ENCODE peak calls at places on chromosomes 11 and 22, in seven cellular contexts. One of them, this sample, is unnamed.

GRCh38 chr11:2653930-2654739 is 45.7 kb downstream of the KCNQ1OT1 start:
- DNase-seq in heart right ventricle: no peak
- DNase-seq in AG10803: no peak
- DNase-seq in pancreas: no peak
- DNase-seq in cardiac fibroblast: no peak
- DNase-seq in HFF-Myc: no peak
- DNase-seq in choroid plexus epithelial cell: no peak
- DNase-seq in this sample: peak

GRCh38 chr11:65109231-65110198 is 2.2 kb upstream of the TM7SF2 start:
- DNase-seq in cardiac fibroblast: no peak
- DNase-seq in AG10803: no peak
- DNase-seq in pancreas: peak
- DNase-seq in HFF-Myc: no peak
- DNase-seq in heart right ventricle: no peak
- DNase-seq in choroid plexus epithelial cell: no peak
- DNase-seq in this sample: peak

GRCh38 chr11:111733009-111733408 is 33.2 kb downstream of the PPP2R1B start:
- DNase-seq in HFF-Myc: no peak
- DNase-seq in pancreas: no peak
- DNase-seq in cardiac fibroblast: peak
- DNase-seq in heart right ventricle: peak
- DNase-seq in choroid plexus epithelial cell: peak
- DNase-seq in AG10803: peak
- DNase-seq in this sample: no peak

GRCh38 chr11:70933986-70934583 is 318.3 kb downstream of the SHANK2 start:
- DNase-seq in choroid plexus epithelial cell: no peak
- DNase-seq in pancreas: no peak
- DNase-seq in cardiac fibroblast: no peak
- DNase-seq in AG10803: no peak
- DNase-seq in heart right ventricle: no peak
- DNase-seq in HFF-Myc: no peak
- DNase-seq in this sample: no peak

GRCh38 chr11:107856981-107857517 is 1.5 kb downstream of the SLC35F2 start:
- DNase-seq in HFF-Myc: no peak
- DNase-seq in pancreas: no peak
- DNase-seq in heart right ventricle: no peak
- DNase-seq in choroid plexus epithelial cell: no peak
- DNase-seq in AG10803: no peak
- DNase-seq in cardiac fibroblast: no peak
- DNase-seq in this sample: no peak

GRCh38 chr11:72570893-72571741 is 103.1 kb downstream of the PDE2A start:
- DNase-seq in AG10803: no peak
- DNase-seq in HFF-Myc: no peak
- DNase-seq in heart right ventricle: no peak
- DNase-seq in cardiac fibroblast: no peak
- DNase-seq in pancreas: no peak
- DNase-seq in choroid plexus epithelial cell: no peak
- DNase-seq in this sample: no peak

GRCh38 chr11:125762445-125762844 is 16.2 kb downstream of the PATE2 start:
- DNase-seq in HFF-Myc: no peak
- DNase-seq in AG10803: no peak
- DNase-seq in cardiac fibroblast: no peak
- DNase-seq in pancreas: no peak
- DNase-seq in heart right ventricle: no peak
- DNase-seq in choroid plexus epithelial cell: no peak
- DNase-seq in this sample: no peak

GRCh38 chr11:86719781-86720463 is 47.5 kb upstream of the ME3 start:
- DNase-seq in pancreas: no peak
- DNase-seq in heart right ventricle: no peak
- DNase-seq in AG10803: peak
- DNase-seq in cardiac fibroblast: peak
- DNase-seq in choroid plexus epithelial cell: peak
- DNase-seq in HFF-Myc: no peak
- DNase-seq in this sample: no peak

GRCh38 chr22:45212992-45213751 is 27.5 kb downstream of the KIAA0930 start:
- DNase-seq in AG10803: peak
- DNase-seq in HFF-Myc: no peak
- DNase-seq in cardiac fibroblast: peak
- DNase-seq in pancreas: no peak
- DNase-seq in heart right ventricle: peak
- DNase-seq in choroid plexus epithelial cell: peak
- DNase-seq in this sample: peak

DNA sequence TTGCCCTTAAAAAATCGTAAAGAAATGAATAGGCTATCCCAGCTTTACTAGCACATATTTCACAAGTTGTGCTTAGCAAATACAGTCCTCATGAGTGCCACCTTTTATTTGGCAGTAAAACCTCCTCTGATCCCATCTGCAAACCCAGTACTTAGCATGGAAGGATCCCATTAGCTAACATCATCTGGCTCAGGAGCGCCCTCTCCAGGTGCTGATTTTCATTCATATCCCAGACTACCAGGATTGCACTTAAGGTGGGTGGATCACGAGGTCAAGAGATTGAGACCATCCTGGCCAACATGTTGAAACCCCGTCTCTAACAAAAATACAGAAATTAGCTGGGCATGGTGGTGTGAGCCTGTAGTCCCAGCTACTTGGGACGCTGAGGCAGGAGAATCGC is 76.1 kb upstream of the PAX6 start:
- DNase-seq in HFF-Myc: no peak
- DNase-seq in choroid plexus epithelial cell: no peak
- DNase-seq in pancreas: no peak
- DNase-seq in heart right ventricle: no peak
- DNase-seq in cardiac fibroblast: no peak
- DNase-seq in AG10803: no peak
- DNase-seq in this sample: no peak
- TF ChIP-seq CTCF in HFF-Myc: peak
- TF ChIP-seq CTCF in choroid plexus epithelial cell: peak
- TF ChIP-seq CTCF in pancreas: no peak
- TF ChIP-seq CTCF in heart right ventricle: no peak
- TF ChIP-seq CTCF in cardiac fibroblast: no peak
- TF ChIP-seq CTCF in AG10803: no peak
- TF ChIP-seq CTCF in this sample: peak

GRCh38 chr11:35010656-35011055 is 94.2 kb downstream of the PDHX start:
- DNase-seq in cardiac fibroblast: no peak
- DNase-seq in HFF-Myc: no peak
- DNase-seq in choroid plexus epithelial cell: no peak
- DNase-seq in AG10803: no peak
- DNase-seq in pancreas: no peak
- DNase-seq in heart right ventricle: no peak
- DNase-seq in this sample: no peak
- TF ChIP-seq CTCF in cardiac fibroblast: no peak
- TF ChIP-seq CTCF in HFF-Myc: no peak
- TF ChIP-seq CTCF in choroid plexus epithelial cell: no peak
- TF ChIP-seq CTCF in AG10803: no peak
- TF ChIP-seq CTCF in pancreas: no peak
- TF ChIP-seq CTCF in heart right ventricle: no peak
- TF ChIP-seq CTCF in this sample: no peak

GRCh38 chr22:42959472-42960145 is 55.3 kb downstream of the PACSIN2 start:
- DNase-seq in choroid plexus epithelial cell: peak
- DNase-seq in pancreas: peak
- DNase-seq in cardiac fibroblast: peak
- DNase-seq in heart right ventricle: peak
- DNase-seq in AG10803: peak
- DNase-seq in HFF-Myc: no peak
- DNase-seq in this sample: no peak
- TF ChIP-seq CTCF in choroid plexus epithelial cell: no peak
- TF ChIP-seq CTCF in pancreas: no peak
- TF ChIP-seq CTCF in cardiac fibroblast: no peak
- TF ChIP-seq CTCF in heart right ventricle: no peak
- TF ChIP-seq CTCF in AG10803: no peak
- TF ChIP-seq CTCF in HFF-Myc: no peak
- TF ChIP-seq CTCF in this sample: peak

GRCh38 chr11:45848654-45849081 is 1.4 kb downstream of the CRY2 start:
- DNase-seq in AG10803: no peak
- DNase-seq in pancreas: peak
- DNase-seq in heart right ventricle: no peak
- DNase-seq in choroid plexus epithelial cell: no peak
- DNase-seq in cardiac fibroblast: no peak
- DNase-seq in HFF-Myc: no peak
- DNase-seq in this sample: no peak
- TF ChIP-seq CTCF in AG10803: peak
- TF ChIP-seq CTCF in pancreas: no peak
- TF ChIP-seq CTCF in heart right ventricle: no peak
- TF ChIP-seq CTCF in choroid plexus epithelial cell: no peak
- TF ChIP-seq CTCF in cardiac fibroblast: no peak
- TF ChIP-seq CTCF in HFF-Myc: no peak
- TF ChIP-seq CTCF in this sample: no peak

DNA sequence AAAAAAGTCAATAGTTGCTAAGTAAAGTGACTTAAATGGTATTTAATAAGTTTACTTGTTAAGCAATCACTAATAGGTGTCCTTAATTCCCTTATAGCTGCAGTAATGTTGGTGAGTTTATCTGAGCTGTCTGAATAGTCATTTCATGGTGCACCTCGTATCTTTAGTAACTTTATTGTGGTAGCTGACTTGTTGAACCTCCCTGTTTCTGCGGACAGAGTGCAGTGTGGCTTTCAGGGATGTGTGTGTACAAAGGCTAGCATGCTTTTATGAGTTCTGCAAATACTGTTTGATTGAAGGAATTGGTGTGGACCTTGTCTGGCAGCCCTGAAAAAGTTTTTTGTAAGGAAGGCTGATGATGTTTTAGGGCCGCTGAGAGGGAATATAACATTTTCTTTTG is 2.6 kb downstream of the ZNRF3 start:
- DNase-seq in cardiac fibroblast: no peak
- DNase-seq in pancreas: no peak
- DNase-seq in heart right ventricle: no peak
- DNase-seq in AG10803: no peak
- DNase-seq in choroid plexus epithelial cell: no peak
- DNase-seq in HFF-Myc: no peak
- DNase-seq in this sample: no peak
- TF ChIP-seq CTCF in cardiac fibroblast: no peak
- TF ChIP-seq CTCF in pancreas: no peak
- TF ChIP-seq CTCF in heart right ventricle: no peak
- TF ChIP-seq CTCF in AG10803: no peak
- TF ChIP-seq CTCF in choroid plexus epithelial cell: peak
- TF ChIP-seq CTCF in HFF-Myc: no peak
- TF ChIP-seq CTCF in this sample: no peak

GRCh38 chr11:19800714-19801519 is 88.3 kb downstream of the NAV2 start:
- DNase-seq in pancreas: no peak
- DNase-seq in AG10803: peak
- DNase-seq in heart right ventricle: no peak
- DNase-seq in cardiac fibroblast: no peak
- DNase-seq in HFF-Myc: no peak
- DNase-seq in choroid plexus epithelial cell: peak
- DNase-seq in this sample: no peak
- TF ChIP-seq CTCF in pancreas: no peak
- TF ChIP-seq CTCF in AG10803: peak
- TF ChIP-seq CTCF in heart right ventricle: no peak
- TF ChIP-seq CTCF in cardiac fibroblast: peak
- TF ChIP-seq CTCF in HFF-Myc: no peak
- TF ChIP-seq CTCF in choroid plexus epithelial cell: peak
- TF ChIP-seq CTCF in this sample: peak

GRCh38 chr22:19121631-19122142 is 525 bp downstream of the DGCR2 start:
- DNase-seq in pancreas: peak
- DNase-seq in cardiac fibroblast: peak
- DNase-seq in choroid plexus epithelial cell: peak
- DNase-seq in heart right ventricle: peak
- DNase-seq in HFF-Myc: no peak
- DNase-seq in AG10803: peak
- DNase-seq in this sample: no peak
- TF ChIP-seq CTCF in pancreas: no peak
- TF ChIP-seq CTCF in cardiac fibroblast: no peak
- TF ChIP-seq CTCF in choroid plexus epithelial cell: no peak
- TF ChIP-seq CTCF in heart right ventricle: no peak
- TF ChIP-seq CTCF in HFF-Myc: no peak
- TF ChIP-seq CTCF in AG10803: no peak
- TF ChIP-seq CTCF in this sample: peak

GRCh38 chr11:9535189-9535781 is 38.2 kb upstream of the WEE1 start:
- DNase-seq in pancreas: peak
- DNase-seq in HFF-Myc: peak
- DNase-seq in AG10803: peak
- DNase-seq in cardiac fibroblast: peak
- DNase-seq in heart right ventricle: peak
- DNase-seq in choroid plexus epithelial cell: peak
- DNase-seq in this sample: no peak
- TF ChIP-seq CTCF in pancreas: peak
- TF ChIP-seq CTCF in HFF-Myc: peak
- TF ChIP-seq CTCF in AG10803: peak
- TF ChIP-seq CTCF in cardiac fibroblast: peak
- TF ChIP-seq CTCF in heart right ventricle: peak
- TF ChIP-seq CTCF in choroid plexus epithelial cell: peak
- TF ChIP-seq CTCF in this sample: peak

This sample was measured in chondrocyte.